ENCODE peak calls at places on chromosomes 12 and 14, in eight cellular contexts. S is CD4-positive, alpha-beta T cell; T is AG10803; P is ACHN; C is adipocyte; L is amniotic stem cell; K is ecto neural progenitor cell; Y is lung. D is an unnamed sample.

GRCh38 chr12:50197297-50197727 is 30.1 kb upstream of the CERS5 start:
- DNase-seq in S (no peak), T (no peak), P (no peak), C (no peak), L (no peak), K (no peak), Y (no peak), D (no peak)

GRCh38 chr14:50792058-50792477 is 38.9 kb downstream of the NIN start:
- DNase-seq in S (no peak), T (no peak), P (no peak), C (no peak), L (no peak), K (no peak), Y (no peak), D (no peak)

GRCh38 chr14:91985521-91986255 is 38.2 kb upstream of the FBLN5 start:
- DNase-seq in S (no peak), T (peak; percentile 43), P (no peak), C (peak; percentile 39), L (no peak), K (no peak), Y (no peak), D (no peak)

GRCh38 chr12:16636435-16637055 is 30.6 kb upstream of the LMO3 start:
- DNase-seq in S (no peak), T (no peak), P (no peak), C (no peak), L (no peak), K (no peak), Y (no peak), D (no peak)

GRCh38 chr14:73342670-73343069 is 105.4 kb downstream of the PAPLN start:
- DNase-seq in S (no peak), T (no peak), P (no peak), C (no peak), L (no peak), K (no peak), Y (no peak), D (no peak)

GRCh38 chr12:79203103-79203502 is 338.5 kb downstream of the SYT1 start:
- DNase-seq in S (no peak), T (no peak), P (no peak), C (no peak), L (no peak), K (no peak), Y (no peak), D (no peak)

GRCh38 chr12:120234643-120235368 is 30.7 kb downstream of the PXN start:
- DNase-seq in S (no peak), T (peak; percentile 98), P (peak; percentile 99), C (peak; percentile 94), L (peak; percentile 88), K (no peak), Y (peak; percentile 79), D (peak; percentile 95)

GRCh38 chr12:93990832-93991748 is 157.3 kb upstream of the PLXNC1 start:
- DNase-seq in S (no peak), T (peak; percentile 79), P (no peak), C (no peak), L (no peak), K (peak; percentile 79), Y (no peak), D (no peak)

GRCh38 chr14:77902806-77903205 is 102.9 kb downstream of the ADCK1 start:
- DNase-seq in S (no peak), T (peak; percentile 34), P (no peak), C (no peak), L (no peak), K (no peak), Y (no peak), D (no peak)

GRCh38 chr12:3142386-3142785 is 65.2 kb downstream of the TSPAN9 start:
- DNase-seq in S (no peak), T (no peak), P (no peak), C (no peak), L (no peak), K (no peak), Y (no peak), D (no peak)

GRCh38 chr12:10291030-10291429 is 16.6 kb upstream of the KLRD1 start:
- DNase-seq in S (no peak), T (no peak), P (no peak), C (no peak), L (no peak), K (no peak), Y (no peak), D (no peak)

GRCh38 chr12:114662512-114663177 is 21.3 kb downstream of the TBX3 start:
- DNase-seq in S (peak; percentile 54), T (peak; percentile 80), P (peak; percentile 77), C (peak; percentile 94), L (peak; percentile 80), K (peak; percentile 78), Y (peak; percentile 74), D (peak; percentile 91)

GRCh38 chr12:64252708-64253107 is 30.6 kb upstream of the KICS2 start:
- DNase-seq in S (no peak), T (peak; percentile 93), P (no peak), C (peak; percentile 72), L (no peak), K (no peak), Y (no peak), D (no peak)

GRCh38 chr12:14959126-14959440 is 2.3 kb downstream of the ARHGDIB start:
- DNase-seq in S (no peak), T (no peak), P (no peak), C (no peak), L (no peak), K (no peak), Y (no peak), D (no peak)

GRCh38 chr12:21773263-21773741 is 1.2 kb downstream of the KCNJ8 start:
- DNase-seq in S (no peak), T (peak; percentile 4), P (peak; percentile 67), C (no peak), L (no peak), K (peak; percentile 79), Y (peak; percentile 46), D (no peak)

GRCh38 chr12:89547116-89547515 is 21.3 kb upstream of the POC1B start:
- DNase-seq in S (no peak), T (no peak), P (no peak), C (no peak), L (no peak), K (no peak), Y (no peak), D (no peak)

GRCh38 chr12:119644930-119645329 is 23.0 kb upstream of the PRKAB1 start:
- DNase-seq in S (no peak), T (no peak), P (no peak), C (no peak), L (no peak), K (no peak), Y (no peak), D (no peak)

GRCh38 chr14:67835596-67835995 is 16.0 kb downstream of the RAD51B start:
- DNase-seq in S (no peak), T (no peak), P (no peak), C (no peak), L (no peak), K (no peak), Y (no peak), D (no peak)

GRCh38 chr14:74401504-74402241 is 24.3 kb downstream of the SYNDIG1L start:
- DNase-seq in S (peak; percentile 43), T (no peak), P (peak; percentile 19), C (peak; percentile 15), L (no peak), K (peak; percentile 76), Y (no peak), D (no peak)

GRCh38 chr14:81315344-81315743 is 84.8 kb downstream of the STON2 start:
- DNase-seq in S (no peak), T (no peak), P (no peak), C (no peak), L (no peak), K (peak; percentile 64), Y (no peak), D (no peak)

GRCh38 chr14:41570415-41571155 is 36.1 kb upstream of the LRFN5 start:
- DNase-seq in S (no peak), T (no peak), P (no peak), C (no peak), L (no peak), K (no peak), Y (no peak), D (no peak)

GRCh38 chr14:44846232-44846824 is 115.4 kb downstream of the KLHL28 start:
- DNase-seq in S (no peak), T (peak; percentile 48), P (peak; percentile 52), C (peak; percentile 74), L (no peak), K (no peak), Y (no peak), D (no peak)

GRCh38 chr14:53946404-53947400 is 9.9 kb downstream of the BMP4 start:
- DNase-seq in S (no peak), T (no peak), P (no peak), C (peak; percentile 11), L (no peak), K (peak; percentile 76), Y (no peak), D (no peak)

GRCh38 chr12:92505373-92506340 is 197.1 kb upstream of the PLEKHG7 start:
- DNase-seq in S (peak; percentile 10), T (peak; percentile 24), P (no peak), C (peak; percentile 60), L (no peak), K (peak; percentile 61), Y (peak; percentile 44), D (no peak)

GRCh38 chr14:56378474-56378873 is 201.1 kb upstream of the TMEM260 start:
- DNase-seq in S (no peak), T (peak; percentile 51), P (no peak), C (peak; percentile 76), L (peak; percentile 9), K (no peak), Y (no peak), D (peak; percentile 17)

GRCh38 chr14:22623047-22623446 is 21.1 kb downstream of the OR6J1 start:
- DNase-seq in S (no peak), T (no peak), P (no peak), C (no peak), L (no peak), K (no peak), Y (no peak), D (no peak)

GRCh38 chr14:79842270-79842669 is 369.0 kb downstream of the DIO2 start:
- DNase-seq in S (no peak), T (peak; percentile 9), P (peak; percentile 25), C (peak; percentile 6), L (no peak), K (no peak), Y (no peak), D (peak; percentile 10)

GRCh38 chr12:27081668-27082091 is 698 bp downstream of the C12orf71 start:
- DNase-seq in S (no peak), T (peak; percentile 29), P (no peak), C (no peak), L (no peak), K (no peak), Y (no peak), D (no peak)